ENCODE peak calls at places on chromosomes 16 and 17, in nine cellular contexts. One of them, this sample, is unnamed.

GRCh38 chr16:87724490-87725291 is 41.1 kb downstream of the KLHDC4 start:
- DNase-seq in T-helper 2 cell: peak
- DNase-seq in HCEC 1CT: no peak
- DNase-seq in activated CD4-positive, alpha-beta T cell treated with anti-CD3 and anti-CD28 coated beads for 4 hours: no peak
- DNase-seq in lower leg skin: no peak
- DNase-seq in amniotic stem cell: no peak
- DNase-seq in fibroblast of lung: no peak
- DNase-seq in T-helper 1 cell: no peak
- DNase-seq in cardiac muscle cell: no peak
- DNase-seq in this sample: no peak

GRCh38 chr16:11359370-11359769 is 14.1 kb downstream of the RMI2 start:
- DNase-seq in T-helper 2 cell: no peak
- DNase-seq in HCEC 1CT: no peak
- DNase-seq in activated CD4-positive, alpha-beta T cell treated with anti-CD3 and anti-CD28 coated beads for 4 hours: no peak
- DNase-seq in lower leg skin: no peak
- DNase-seq in amniotic stem cell: no peak
- DNase-seq in fibroblast of lung: peak
- DNase-seq in T-helper 1 cell: no peak
- DNase-seq in cardiac muscle cell: no peak
- DNase-seq in this sample: no peak

GRCh38 chr16:78503501-78504110 is 404.2 kb downstream of the WWOX start:
- DNase-seq in T-helper 2 cell: peak
- DNase-seq in HCEC 1CT: no peak
- DNase-seq in activated CD4-positive, alpha-beta T cell treated with anti-CD3 and anti-CD28 coated beads for 4 hours: peak
- DNase-seq in lower leg skin: no peak
- DNase-seq in amniotic stem cell: no peak
- DNase-seq in fibroblast of lung: peak
- DNase-seq in T-helper 1 cell: peak
- DNase-seq in cardiac muscle cell: peak
- DNase-seq in this sample: no peak

GRCh38 chr16:48250520-48251278 is 3.4 kb upstream of the ABCC11 start:
- DNase-seq in T-helper 2 cell: no peak
- DNase-seq in HCEC 1CT: no peak
- DNase-seq in activated CD4-positive, alpha-beta T cell treated with anti-CD3 and anti-CD28 coated beads for 4 hours: no peak
- DNase-seq in lower leg skin: no peak
- DNase-seq in amniotic stem cell: no peak
- DNase-seq in fibroblast of lung: no peak
- DNase-seq in T-helper 1 cell: no peak
- DNase-seq in cardiac muscle cell: no peak
- DNase-seq in this sample: no peak

GRCh38 chr17:8753976-8754440 is 4.3 kb downstream of the SPDYE4 start:
- DNase-seq in T-helper 2 cell: peak
- DNase-seq in HCEC 1CT: peak
- DNase-seq in activated CD4-positive, alpha-beta T cell treated with anti-CD3 and anti-CD28 coated beads for 4 hours: no peak
- DNase-seq in lower leg skin: no peak
- DNase-seq in amniotic stem cell: no peak
- DNase-seq in fibroblast of lung: peak
- DNase-seq in T-helper 1 cell: no peak
- DNase-seq in cardiac muscle cell: no peak
- DNase-seq in this sample: no peak

GRCh38 chr16:67447508-67448076 is 16.7 kb downstream of the HSD11B2 start:
- DNase-seq in T-helper 2 cell: peak
- DNase-seq in HCEC 1CT: peak
- DNase-seq in activated CD4-positive, alpha-beta T cell treated with anti-CD3 and anti-CD28 coated beads for 4 hours: peak
- DNase-seq in lower leg skin: no peak
- DNase-seq in amniotic stem cell: no peak
- DNase-seq in fibroblast of lung: peak
- DNase-seq in T-helper 1 cell: peak
- DNase-seq in cardiac muscle cell: no peak
- DNase-seq in this sample: peak

GRCh38 chr17:1724869-1725641 is 551 bp downstream of the WDR81 start:
- DNase-seq in T-helper 2 cell: no peak
- DNase-seq in HCEC 1CT: no peak
- DNase-seq in activated CD4-positive, alpha-beta T cell treated with anti-CD3 and anti-CD28 coated beads for 4 hours: no peak
- DNase-seq in lower leg skin: peak
- DNase-seq in amniotic stem cell: no peak
- DNase-seq in fibroblast of lung: no peak
- DNase-seq in T-helper 1 cell: no peak
- DNase-seq in cardiac muscle cell: no peak
- DNase-seq in this sample: no peak

GRCh38 chr16:11183951-11184350 is 72.1 kb downstream of the SOCS1 start:
- DNase-seq in T-helper 2 cell: no peak
- DNase-seq in HCEC 1CT: no peak
- DNase-seq in activated CD4-positive, alpha-beta T cell treated with anti-CD3 and anti-CD28 coated beads for 4 hours: no peak
- DNase-seq in lower leg skin: no peak
- DNase-seq in amniotic stem cell: no peak
- DNase-seq in fibroblast of lung: no peak
- DNase-seq in T-helper 1 cell: no peak
- DNase-seq in cardiac muscle cell: no peak
- DNase-seq in this sample: no peak

GRCh38 chr17:80119839-80120238 is 18.5 kb downstream of the GAA start:
- DNase-seq in T-helper 2 cell: no peak
- DNase-seq in HCEC 1CT: no peak
- DNase-seq in activated CD4-positive, alpha-beta T cell treated with anti-CD3 and anti-CD28 coated beads for 4 hours: no peak
- DNase-seq in lower leg skin: peak
- DNase-seq in amniotic stem cell: no peak
- DNase-seq in fibroblast of lung: no peak
- DNase-seq in T-helper 1 cell: no peak
- DNase-seq in cardiac muscle cell: no peak
- DNase-seq in this sample: no peak

GRCh38 chr17:75872434-75873351 is 5.7 kb downstream of the TRIM47 start:
- DNase-seq in T-helper 2 cell: peak
- DNase-seq in HCEC 1CT: peak
- DNase-seq in activated CD4-positive, alpha-beta T cell treated with anti-CD3 and anti-CD28 coated beads for 4 hours: peak
- DNase-seq in lower leg skin: peak
- DNase-seq in amniotic stem cell: peak
- DNase-seq in fibroblast of lung: peak
- DNase-seq in T-helper 1 cell: peak
- DNase-seq in cardiac muscle cell: peak
- DNase-seq in this sample: peak

GRCh38 chr17:3773511-3773910 is 27.5 kb downstream of the ITGAE start:
- DNase-seq in T-helper 2 cell: no peak
- DNase-seq in HCEC 1CT: peak
- DNase-seq in activated CD4-positive, alpha-beta T cell treated with anti-CD3 and anti-CD28 coated beads for 4 hours: no peak
- DNase-seq in lower leg skin: no peak
- DNase-seq in amniotic stem cell: no peak
- DNase-seq in fibroblast of lung: peak
- DNase-seq in T-helper 1 cell: no peak
- DNase-seq in cardiac muscle cell: no peak
- DNase-seq in this sample: no peak

GRCh38 chr16:22874394-22874793 is 60.4 kb downstream of the HS3ST2 start:
- DNase-seq in T-helper 2 cell: no peak
- DNase-seq in HCEC 1CT: no peak
- DNase-seq in activated CD4-positive, alpha-beta T cell treated with anti-CD3 and anti-CD28 coated beads for 4 hours: no peak
- DNase-seq in lower leg skin: peak
- DNase-seq in amniotic stem cell: no peak
- DNase-seq in fibroblast of lung: no peak
- DNase-seq in T-helper 1 cell: no peak
- DNase-seq in cardiac muscle cell: no peak
- DNase-seq in this sample: no peak

GRCh38 chr17:42131971-42132370 is 9.4 kb downstream of the HSPB9 start:
- DNase-seq in T-helper 2 cell: no peak
- DNase-seq in HCEC 1CT: no peak
- DNase-seq in activated CD4-positive, alpha-beta T cell treated with anti-CD3 and anti-CD28 coated beads for 4 hours: no peak
- DNase-seq in lower leg skin: no peak
- DNase-seq in amniotic stem cell: no peak
- DNase-seq in fibroblast of lung: no peak
- DNase-seq in T-helper 1 cell: no peak
- DNase-seq in cardiac muscle cell: no peak
- DNase-seq in this sample: no peak

GRCh38 chr17:45307290-45308015 is 9.4 kb downstream of the MAP3K14 start:
- DNase-seq in T-helper 2 cell: peak
- DNase-seq in HCEC 1CT: peak
- DNase-seq in activated CD4-positive, alpha-beta T cell treated with anti-CD3 and anti-CD28 coated beads for 4 hours: peak
- DNase-seq in lower leg skin: no peak
- DNase-seq in amniotic stem cell: peak
- DNase-seq in fibroblast of lung: peak
- DNase-seq in T-helper 1 cell: peak
- DNase-seq in cardiac muscle cell: no peak
- DNase-seq in this sample: no peak